ENCODE peak calls at places on chromosomes 16 and 17, in five cellular contexts. B is stimulated activated CD8-positive, alpha-beta memory T cell treated with anti-CD3 and anti-CD28 coated beads, Interleukin-12 subunit alpha, Interleukin-12 subunit beta, amount 100 ng/mL, for 4 hours; L is amygdala; K is KBM-7; A is stomach. T is an unnamed sample.

GRCh38 chr16:53041196-53041977 is 11.3 kb downstream of the CHD9NB start:
- DNase-seq in B (no peak), L (no peak), K (peak; percentile 57), A (peak; percentile 53), T (peak; percentile 36)

GRCh38 chr17:13476722-13477121 is 125.0 kb downstream of the HS3ST3A1 start:
- DNase-seq in B (no peak), L (no peak), K (no peak), A (no peak), T (no peak)

GRCh38 chr17:55388842-55389241 is 32.8 kb downstream of the MMD start:
- DNase-seq in B (no peak), L (no peak), K (no peak), A (no peak), T (no peak)

GRCh38 chr17:82449136-82449882 is 1.2 kb downstream of the CYBC1 start:
- DNase-seq in B (peak; percentile 57), L (no peak), K (peak; percentile 48), A (peak; percentile 54), T (peak; percentile 93)

GRCh38 chr17:64920026-64920418 is 744 bp upstream of the LRRC37A3 start:
- DNase-seq in B (no peak), L (peak; percentile 18), K (no peak), A (no peak), T (peak; percentile 43)

GRCh38 chr16:56732832-56733231 is 2.9 kb downstream of the NUP93 start:
- DNase-seq in B (no peak), L (no peak), K (no peak), A (no peak), T (no peak)

GRCh38 chr16:86060381-86061317 is 161.7 kb downstream of the IRF8 start:
- DNase-seq in B (no peak), L (no peak), K (no peak), A (no peak), T (no peak)

GRCh38 chr17:75325827-75326586 is 36.8 kb upstream of the SLC25A19 start:
- DNase-seq in B (no peak), L (no peak), K (peak; percentile 74), A (no peak), T (peak; percentile 40)

GRCh38 chr17:76075364-76076099 is 951 bp downstream of the GALR2 start:
- DNase-seq in B (no peak), L (no peak), K (peak; percentile 50), A (no peak), T (no peak)

GRCh38 chr17:71084219-71084618 is 914.9 kb downstream of the KCNJ2 start:
- DNase-seq in B (no peak), L (no peak), K (peak; percentile 35), A (peak; percentile 42), T (peak; percentile 63)

GRCh38 chr16:23406546-23407240 is 46.3 kb downstream of the COG7 start:
- DNase-seq in B (no peak), L (no peak), K (no peak), A (no peak), T (no peak)

GRCh38 chr16:9677301-9677653 is 505.0 kb downstream of the GRIN2A start:
- DNase-seq in B (no peak), L (no peak), K (no peak), A (no peak), T (no peak)

GRCh38 chr17:28725166-28725659 is 820 bp downstream of the TLCD1 start:
- DNase-seq in B (no peak), L (no peak), K (peak; percentile 75), A (no peak), T (peak; percentile 88)

GRCh38 chr17:27607692-27608091 is 23.3 kb upstream of the LGALS9 start:
- DNase-seq in B (no peak), L (no peak), K (no peak), A (no peak), T (no peak)

GRCh38 chr17:9401434-9401833 is 174.2 kb downstream of the STX8 start:
- DNase-seq in B (no peak), L (no peak), K (no peak), A (no peak), T (no peak)

GRCh38 chr17:47305302-47305923 is 18.3 kb upstream of the EFCAB13 start:
- DNase-seq in B (no peak), L (no peak), K (peak; percentile 7), A (no peak), T (no peak)

GRCh38 chr17:30717290-30718098 is 107.0 kb downstream of the CRLF3 start:
- DNase-seq in B (no peak), L (no peak), K (no peak), A (no peak), T (no peak)

GRCh38 chr17:10843806-10844205 is 5.9 kb upstream of the PIRT start:
- DNase-seq in B (no peak), L (no peak), K (no peak), A (peak; percentile 86), T (no peak)

GRCh38 chr17:12618557-12618956 is 47.1 kb upstream of the MYOCD start:
- DNase-seq in B (no peak), L (no peak), K (no peak), A (no peak), T (no peak)

T was measured in Karpas-422.